ENCODE peak calls at places on chromosome 18, in nine cellular contexts. X, B, F, I, N, Z, M, J and C are unnamed samples.

GRCh38 chr18:21004721-21005120 is 106.9 kb downstream of the ROCK1 start:
- DNase-seq in X (no peak), B (no peak), F (no peak), I (no peak), N (no peak), Z (no peak), M (peak; percentile 30), J (no peak), C (no peak)

GRCh38 chr18:53798516-53798915 is 426.0 kb downstream of the MBD2 start:
- DNase-seq in X (no peak), B (no peak), F (no peak), I (no peak), N (no peak), Z (no peak), M (no peak), J (no peak), C (no peak)

GRCh38 chr18:35580748-35581534 is 599 bp upstream of the GALNT1 start:
- DNase-seq in X (peak; percentile 54), B (peak; percentile 37), F (peak; percentile 76), I (peak; percentile 72), N (peak; percentile 23), Z (peak; percentile 57), M (no peak), J (peak; percentile 81), C (peak; percentile 50)

GRCh38 chr18:58105206-58105907 is 61.3 kb downstream of the NEDD4L start:
- DNase-seq in X (no peak), B (no peak), F (no peak), I (no peak), N (no peak), Z (no peak), M (no peak), J (no peak), C (no peak)

GRCh38 chr18:11663630-11664029 is 25.4 kb upstream of the GNAL start:
- DNase-seq in X (no peak), B (no peak), F (no peak), I (no peak), N (no peak), Z (no peak), M (no peak), J (no peak), C (no peak)

GRCh38 chr18:44651453-44651852 is 29.2 kb upstream of the SETBP1 start:
- DNase-seq in X (no peak), B (peak; percentile 16), F (no peak), I (no peak), N (no peak), Z (no peak), M (no peak), J (no peak), C (no peak)

GRCh38 chr18:9337875-9338274 is 3.3 kb downstream of the TWSG1 start:
- DNase-seq in X (peak; percentile 52), B (no peak), F (no peak), I (no peak), N (no peak), Z (no peak), M (no peak), J (no peak), C (no peak)

GRCh38 chr18:58216071-58216471 is 172.0 kb downstream of the NEDD4L start:
- DNase-seq in X (no peak), B (no peak), F (no peak), I (no peak), N (no peak), Z (no peak), M (no peak), J (no peak), C (no peak)

GRCh38 chr18:64405161-64405560 is 256.3 kb upstream of the LINC00305 start:
- DNase-seq in X (no peak), B (no peak), F (no peak), I (no peak), N (no peak), Z (no peak), M (no peak), J (no peak), C (no peak)

GRCh38 chr18:13303761-13304364 is 85.3 kb downstream of the LDLRAD4 start:
- DNase-seq in X (no peak), B (no peak), F (no peak), I (no peak), N (no peak), Z (no peak), M (no peak), J (no peak), C (no peak)

GRCh38 chr18:58222439-58223125 is 178.6 kb downstream of the NEDD4L start:
- DNase-seq in X (no peak), B (no peak), F (no peak), I (no peak), N (no peak), Z (no peak), M (no peak), J (no peak), C (no peak)

GRCh38 chr18:48975221-48975816 is 24.6 kb upstream of the SMAD7 start:
- DNase-seq in X (no peak), B (no peak), F (no peak), I (no peak), N (no peak), Z (no peak), M (no peak), J (peak; percentile 45), C (no peak)

GRCh38 chr18:44537521-44537920 is 143.2 kb upstream of the SETBP1 start:
- DNase-seq in X (no peak), B (no peak), F (no peak), I (no peak), N (no peak), Z (no peak), M (peak; percentile 88), J (no peak), C (no peak)

GRCh38 chr18:70373062-70373519 is 84.2 kb downstream of the SOCS6 start:
- DNase-seq in X (no peak), B (no peak), F (no peak), I (no peak), N (no peak), Z (no peak), M (no peak), J (no peak), C (no peak)

GRCh38 chr18:48713302-48713701 is 174.5 kb downstream of the CTIF start:
- DNase-seq in X (no peak), B (no peak), F (no peak), I (no peak), N (no peak), Z (no peak), M (no peak), J (no peak), C (no peak)

GRCh38 chr18:57422313-57422872 is 12.8 kb upstream of the ONECUT2 start:
- DNase-seq in X (no peak), B (no peak), F (no peak), I (no peak), N (no peak), Z (no peak), M (no peak), J (peak; percentile 82), C (no peak)